ENCODE peak calls at places on chromosomes 3 and 15, in four cellular contexts. A is upper lobe of right lung, I is kidney, V is Peyer's patch. M is an unnamed sample.

GRCh38 chr3:187165144-187165543 is 25.8 kb upstream of the RPL39L start:
- DNase-seq in V (no peak), I (no peak), A (no peak), M (peak; percentile 69)

GRCh38 chr15:67184208-67184925 is 70.1 kb downstream of the AAGAB start:
- DNase-seq in I (no peak), V (peak; percentile 39), A (no peak), M (no peak)

GRCh38 chr3:30770387-30770786 is 124.1 kb downstream of the GADL1 start:
- DNase-seq in I (peak; percentile 56), V (no peak), A (no peak), M (peak; percentile 71)

GRCh38 chr15:71295242-71296031 is 180.2 kb downstream of the THSD4 start:
- DNase-seq in A (no peak), I (no peak), V (no peak), M (peak; percentile 95)

GRCh38 chr3:31522152-31522551 is 10.6 kb upstream of the STT3B start:
- DNase-seq in I (no peak), A (no peak), V (no peak), M (no peak)

GRCh38 chr3:127152676-127153505 is 40.0 kb upstream of the PRR23E start:
- DNase-seq in A (no peak), V (peak; percentile 23), I (no peak), M (no peak)

GRCh38 chr15:77858677-77859490 is 218.6 kb downstream of the TBC1D2B start:
- DNase-seq in I (peak; percentile 30), V (no peak), A (peak; percentile 43), M (no peak)

GRCh38 chr15:22257047-22257667 is 176.8 kb downstream of the OR4M2 start:
- DNase-seq in V (no peak), I (no peak), A (no peak), M (peak; percentile 77)

GRCh38 chr3:119413603-119414280 is 49.7 kb downstream of the TMEM39A start:
- DNase-seq in I (no peak), A (no peak), V (no peak), M (no peak)

GRCh38 chr3:110654820-110655522 is 416.6 kb upstream of the NECTIN3 start:
- DNase-seq in I (no peak), V (no peak), A (no peak), M (no peak)

GRCh38 chr15:61835476-61836106 is 224.7 kb downstream of the VPS13C start:
- DNase-seq in A (no peak), I (no peak), V (peak; percentile 62), M (peak; percentile 57)
- TF ChIP-seq CTCF in A (peak; percentile 93), I (peak; percentile 85), V (peak; percentile 86), M (peak; percentile 97)

GRCh38 chr3:125160911-125161371 is 51.6 kb downstream of the SLC12A8 start:
- DNase-seq in A (no peak), I (no peak), V (no peak), M (peak; percentile 32)
- H3K4me3 ChIP-seq in A (no peak overlapping the region), I (no peak overlapping the region), V (no peak overlapping the region), M (no peak overlapping the region)

GRCh38 chr15:46502668-46503067 is 867.8 kb downstream of the SQOR start:
- DNase-seq in V (no peak), A (no peak), I (no peak), M (peak; percentile 1)
- TF ChIP-seq CTCF in V (no peak), A (no peak), I (peak; percentile 8), M (peak; percentile 28)

DNA sequence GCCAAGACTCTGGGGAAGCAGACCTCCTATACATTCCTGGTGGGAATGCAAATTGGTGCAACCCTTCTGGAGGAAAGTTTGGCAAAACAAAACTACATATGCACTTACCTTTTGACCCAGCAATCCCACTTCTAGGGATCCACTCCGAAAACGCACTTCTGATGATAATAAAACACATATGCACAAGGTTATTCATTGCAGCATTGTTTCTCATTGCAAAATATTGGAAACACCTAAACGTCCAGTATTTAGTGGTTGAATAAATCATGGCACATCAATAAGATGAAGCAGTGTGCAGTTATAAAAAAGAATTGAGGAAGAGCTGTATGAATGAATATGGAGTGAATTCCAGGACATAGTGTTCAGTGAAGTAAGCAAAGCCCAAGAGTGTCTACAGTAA is 145.4 kb upstream of the ABHD17C start:
- DNase-seq in I (no peak), A (no peak), V (no peak), M (no peak)
- H3K4me3 ChIP-seq in I (no peak overlapping the region), A (no peak overlapping the region), V (no peak overlapping the region), M (peak overlapping the region; percentile 24)

GRCh38 chr15:40439461-40440299 is 1.1 kb upstream of the BAHD1 start:
- DNase-seq in A (peak; percentile 80), V (peak; percentile 65), I (no peak), M (no peak)

GRCh38 chr15:40441736-40442531 is 1.2 kb downstream of the BAHD1 start:
- DNase-seq in V (peak; percentile 68), A (no peak), I (peak; percentile 85), M (no peak)

GRCh38 chr15:40440300-40441011 is at the start of gene BAHD1:
- DNase-seq in A (peak; percentile 99), I (peak; percentile 99), V (peak; percentile 98), M (peak; percentile 95)

GRCh38 chr15:40443255-40443654 is 2.5 kb downstream of the BAHD1 start:
- DNase-seq in I (no peak), V (peak; percentile 26), A (no peak), M (no peak)

GRCh38 chr15:40441012-40441735 is 421 bp downstream of the BAHD1 start:
- DNase-seq in A (no peak), I (peak; percentile 86), V (no peak), M (no peak)
- TF ChIP-seq CTCF in A (no peak), I (no peak), V (no peak), M (no peak)

DNA sequence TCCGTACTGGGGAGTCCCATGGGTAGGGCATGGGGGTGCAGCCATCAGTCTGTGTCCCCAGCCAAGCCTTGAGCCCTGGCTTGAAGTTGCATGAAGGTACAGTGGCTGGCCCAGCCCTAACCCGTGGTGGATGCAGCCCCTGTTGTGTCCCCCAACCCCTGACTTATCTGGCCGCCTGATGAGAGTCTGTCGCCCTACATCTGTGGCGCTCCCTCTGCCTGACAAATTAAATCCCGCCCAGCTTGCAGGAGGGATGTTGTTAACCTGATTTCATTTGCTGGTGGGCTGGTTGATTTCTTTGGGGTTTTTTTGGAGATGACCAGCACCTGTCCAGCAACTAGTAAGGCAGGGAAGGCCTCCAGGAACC is 186.1 kb downstream of the APBA2 start:
- DNase-seq in A (peak; percentile 23), I (no peak), V (no peak), M (no peak)
- H3K4me3 ChIP-seq in A (no peak overlapping the region), I (no peak overlapping the region), V (no peak overlapping the region), M (no peak overlapping the region)